ENCODE peak calls at places on chromosomes 16 and 17, in eight cellular contexts. One of them, this sample, is unnamed.

GRCh38 chr16:10992112-10992511 is 47.7 kb downstream of the CLEC16A start:
- DNase-seq in epithelial cell of proximal tubule: no peak
- DNase-seq in NT2/D1: no peak
- DNase-seq in PC-3: no peak
- DNase-seq in HCT116: no peak
- DNase-seq in mammary epithelial cell: no peak
- DNase-seq in bronchial epithelial cell: peak
- DNase-seq in mesenchymal stem cell: peak
- DNase-seq in this sample: no peak

GRCh38 chr17:75489511-75489955 is 25.8 kb downstream of the CASKIN2 start:
- DNase-seq in epithelial cell of proximal tubule: no peak
- DNase-seq in NT2/D1: no peak
- DNase-seq in PC-3: no peak
- DNase-seq in HCT116: no peak
- DNase-seq in mammary epithelial cell: no peak
- DNase-seq in bronchial epithelial cell: no peak
- DNase-seq in mesenchymal stem cell: no peak
- DNase-seq in this sample: no peak

GRCh38 chr16:54171855-54172537 is 114.6 kb downstream of the IRX3 start:
- DNase-seq in epithelial cell of proximal tubule: peak
- DNase-seq in NT2/D1: no peak
- DNase-seq in PC-3: peak
- DNase-seq in HCT116: no peak
- DNase-seq in mammary epithelial cell: peak
- DNase-seq in bronchial epithelial cell: peak
- DNase-seq in mesenchymal stem cell: peak
- DNase-seq in this sample: no peak

GRCh38 chr16:85365120-85365519 is 248.0 kb upstream of the GSE1 start:
- DNase-seq in epithelial cell of proximal tubule: no peak
- DNase-seq in NT2/D1: no peak
- DNase-seq in PC-3: no peak
- DNase-seq in HCT116: no peak
- DNase-seq in mammary epithelial cell: peak
- DNase-seq in bronchial epithelial cell: peak
- DNase-seq in mesenchymal stem cell: peak
- DNase-seq in this sample: no peak

GRCh38 chr17:74442670-74443515 is 11.0 kb downstream of the GPRC5C start:
- DNase-seq in epithelial cell of proximal tubule: no peak
- DNase-seq in NT2/D1: no peak
- DNase-seq in PC-3: peak
- DNase-seq in HCT116: peak
- DNase-seq in mammary epithelial cell: no peak
- DNase-seq in bronchial epithelial cell: peak
- DNase-seq in mesenchymal stem cell: no peak
- DNase-seq in this sample: no peak

GRCh38 chr17:321386-321941 is 31.1 kb downstream of the RPH3AL start:
- DNase-seq in epithelial cell of proximal tubule: no peak
- DNase-seq in NT2/D1: no peak
- DNase-seq in PC-3: no peak
- DNase-seq in HCT116: no peak
- DNase-seq in mammary epithelial cell: no peak
- DNase-seq in bronchial epithelial cell: no peak
- DNase-seq in mesenchymal stem cell: no peak
- DNase-seq in this sample: no peak

GRCh38 chr16:85436636-85437160 is 176.4 kb upstream of the GSE1 start:
- DNase-seq in epithelial cell of proximal tubule: no peak
- DNase-seq in NT2/D1: peak
- DNase-seq in PC-3: no peak
- DNase-seq in HCT116: no peak
- DNase-seq in mammary epithelial cell: no peak
- DNase-seq in bronchial epithelial cell: no peak
- DNase-seq in mesenchymal stem cell: no peak
- DNase-seq in this sample: no peak

GRCh38 chr16:16150117-16150877 is 73.0 kb downstream of the ABCC6 start:
- DNase-seq in epithelial cell of proximal tubule: no peak
- DNase-seq in NT2/D1: no peak
- DNase-seq in PC-3: no peak
- DNase-seq in HCT116: no peak
- DNase-seq in mammary epithelial cell: no peak
- DNase-seq in bronchial epithelial cell: no peak
- DNase-seq in mesenchymal stem cell: no peak
- DNase-seq in this sample: no peak

GRCh38 chr16:48617711-48618148 is 7.8 kb upstream of the N4BP1 start:
- DNase-seq in epithelial cell of proximal tubule: no peak
- DNase-seq in NT2/D1: no peak
- DNase-seq in PC-3: no peak
- DNase-seq in HCT116: no peak
- DNase-seq in mammary epithelial cell: no peak
- DNase-seq in bronchial epithelial cell: peak
- DNase-seq in mesenchymal stem cell: no peak
- DNase-seq in this sample: no peak

GRCh38 chr16:24635900-24636610 is 93.4 kb upstream of the TNRC6A start:
- DNase-seq in epithelial cell of proximal tubule: peak
- DNase-seq in NT2/D1: no peak
- DNase-seq in PC-3: peak
- DNase-seq in HCT116: no peak
- DNase-seq in mammary epithelial cell: peak
- DNase-seq in bronchial epithelial cell: peak
- DNase-seq in mesenchymal stem cell: peak
- DNase-seq in this sample: peak

GRCh38 chr16:27960619-27961295 is 102.8 kb downstream of the GSG1L start:
- DNase-seq in epithelial cell of proximal tubule: no peak
- DNase-seq in NT2/D1: no peak
- DNase-seq in PC-3: no peak
- DNase-seq in HCT116: no peak
- DNase-seq in mammary epithelial cell: no peak
- DNase-seq in bronchial epithelial cell: no peak
- DNase-seq in mesenchymal stem cell: no peak
- DNase-seq in this sample: no peak

GRCh38 chr17:13550291-13550690 is 51.4 kb downstream of the HS3ST3A1 start:
- DNase-seq in epithelial cell of proximal tubule: no peak
- DNase-seq in NT2/D1: no peak
- DNase-seq in PC-3: peak
- DNase-seq in HCT116: no peak
- DNase-seq in mammary epithelial cell: peak
- DNase-seq in bronchial epithelial cell: no peak
- DNase-seq in mesenchymal stem cell: no peak
- DNase-seq in this sample: no peak

GRCh38 chr16:70688266-70688742 is 2.5 kb upstream of the MTSS2 start:
- DNase-seq in epithelial cell of proximal tubule: no peak
- DNase-seq in NT2/D1: no peak
- DNase-seq in PC-3: no peak
- DNase-seq in HCT116: no peak
- DNase-seq in mammary epithelial cell: no peak
- DNase-seq in bronchial epithelial cell: no peak
- DNase-seq in mesenchymal stem cell: peak
- DNase-seq in this sample: no peak

GRCh38 chr17:76844846-76845245 is 23.4 kb upstream of the MGAT5B start:
- DNase-seq in epithelial cell of proximal tubule: no peak
- DNase-seq in NT2/D1: no peak
- DNase-seq in PC-3: no peak
- DNase-seq in HCT116: no peak
- DNase-seq in mammary epithelial cell: no peak
- DNase-seq in bronchial epithelial cell: no peak
- DNase-seq in mesenchymal stem cell: no peak
- DNase-seq in this sample: no peak

GRCh38 chr17:76841776-76842405 is 26.3 kb upstream of the MGAT5B start:
- DNase-seq in epithelial cell of proximal tubule: no peak
- DNase-seq in NT2/D1: no peak
- DNase-seq in PC-3: peak
- DNase-seq in HCT116: no peak
- DNase-seq in mammary epithelial cell: no peak
- DNase-seq in bronchial epithelial cell: no peak
- DNase-seq in mesenchymal stem cell: no peak
- DNase-seq in this sample: no peak

GRCh38 chr17:76845524-76845923 is 22.7 kb upstream of the MGAT5B start:
- DNase-seq in epithelial cell of proximal tubule: no peak
- DNase-seq in NT2/D1: no peak
- DNase-seq in PC-3: no peak
- DNase-seq in HCT116: no peak
- DNase-seq in mammary epithelial cell: no peak
- DNase-seq in bronchial epithelial cell: no peak
- DNase-seq in mesenchymal stem cell: no peak
- DNase-seq in this sample: no peak

GRCh38 chr17:76843703-76844484 is 24.3 kb upstream of the MGAT5B start:
- DNase-seq in epithelial cell of proximal tubule: no peak
- DNase-seq in NT2/D1: no peak
- DNase-seq in PC-3: peak
- DNase-seq in HCT116: no peak
- DNase-seq in mammary epithelial cell: no peak
- DNase-seq in bronchial epithelial cell: no peak
- DNase-seq in mesenchymal stem cell: peak
- DNase-seq in this sample: no peak

GRCh38 chr17:76844485-76844829 is 23.7 kb upstream of the MGAT5B start:
- DNase-seq in epithelial cell of proximal tubule: no peak
- DNase-seq in NT2/D1: no peak
- DNase-seq in PC-3: no peak
- DNase-seq in HCT116: no peak
- DNase-seq in mammary epithelial cell: no peak
- DNase-seq in bronchial epithelial cell: no peak
- DNase-seq in mesenchymal stem cell: no peak
- DNase-seq in this sample: no peak
- H3K4me3 ChIP-seq in epithelial cell of proximal tubule: no peak
- H3K4me3 ChIP-seq in NT2/D1: no peak
- H3K4me3 ChIP-seq in PC-3: no peak
- H3K4me3 ChIP-seq in HCT116: no peak
- H3K4me3 ChIP-seq in mammary epithelial cell: no peak
- H3K4me3 ChIP-seq in bronchial epithelial cell: no peak
- H3K4me3 ChIP-seq in mesenchymal stem cell: no peak
- H3K4me3 ChIP-seq in this sample: no peak

DNA sequence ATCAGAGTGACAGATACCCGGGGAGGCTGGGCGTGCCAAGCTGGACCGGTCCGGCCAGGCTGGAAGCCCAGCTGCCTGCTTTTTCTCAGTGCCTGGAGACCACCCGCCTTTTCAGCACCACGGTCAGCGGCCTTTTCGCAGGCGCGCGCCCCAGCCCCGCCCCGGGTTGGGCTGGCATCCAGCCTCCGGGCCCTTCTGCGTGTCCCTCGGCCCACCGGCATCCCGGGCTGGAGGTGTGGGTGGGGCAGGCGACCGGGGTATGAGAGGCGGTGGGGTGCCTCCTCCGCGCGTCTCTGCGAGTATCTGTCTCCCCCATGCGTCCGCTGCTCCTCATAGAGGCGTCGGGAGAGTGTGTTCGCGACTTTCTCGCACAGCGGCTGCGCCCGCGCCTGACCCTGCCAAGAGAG is 102.5 kb downstream of the MRM1 start:
- DNase-seq in epithelial cell of proximal tubule: no peak
- DNase-seq in NT2/D1: no peak
- DNase-seq in PC-3: peak
- DNase-seq in HCT116: no peak
- DNase-seq in mammary epithelial cell: peak
- DNase-seq in bronchial epithelial cell: no peak
- DNase-seq in mesenchymal stem cell: peak
- DNase-seq in this sample: no peak
- H3K4me3 ChIP-seq in epithelial cell of proximal tubule: peak
- H3K4me3 ChIP-seq in NT2/D1: no peak
- H3K4me3 ChIP-seq in PC-3: no peak
- H3K4me3 ChIP-seq in HCT116: no peak
- H3K4me3 ChIP-seq in mammary epithelial cell: no peak
- H3K4me3 ChIP-seq in bronchial epithelial cell: no peak
- H3K4me3 ChIP-seq in mesenchymal stem cell: no peak
- H3K4me3 ChIP-seq in this sample: no peak

DNA sequence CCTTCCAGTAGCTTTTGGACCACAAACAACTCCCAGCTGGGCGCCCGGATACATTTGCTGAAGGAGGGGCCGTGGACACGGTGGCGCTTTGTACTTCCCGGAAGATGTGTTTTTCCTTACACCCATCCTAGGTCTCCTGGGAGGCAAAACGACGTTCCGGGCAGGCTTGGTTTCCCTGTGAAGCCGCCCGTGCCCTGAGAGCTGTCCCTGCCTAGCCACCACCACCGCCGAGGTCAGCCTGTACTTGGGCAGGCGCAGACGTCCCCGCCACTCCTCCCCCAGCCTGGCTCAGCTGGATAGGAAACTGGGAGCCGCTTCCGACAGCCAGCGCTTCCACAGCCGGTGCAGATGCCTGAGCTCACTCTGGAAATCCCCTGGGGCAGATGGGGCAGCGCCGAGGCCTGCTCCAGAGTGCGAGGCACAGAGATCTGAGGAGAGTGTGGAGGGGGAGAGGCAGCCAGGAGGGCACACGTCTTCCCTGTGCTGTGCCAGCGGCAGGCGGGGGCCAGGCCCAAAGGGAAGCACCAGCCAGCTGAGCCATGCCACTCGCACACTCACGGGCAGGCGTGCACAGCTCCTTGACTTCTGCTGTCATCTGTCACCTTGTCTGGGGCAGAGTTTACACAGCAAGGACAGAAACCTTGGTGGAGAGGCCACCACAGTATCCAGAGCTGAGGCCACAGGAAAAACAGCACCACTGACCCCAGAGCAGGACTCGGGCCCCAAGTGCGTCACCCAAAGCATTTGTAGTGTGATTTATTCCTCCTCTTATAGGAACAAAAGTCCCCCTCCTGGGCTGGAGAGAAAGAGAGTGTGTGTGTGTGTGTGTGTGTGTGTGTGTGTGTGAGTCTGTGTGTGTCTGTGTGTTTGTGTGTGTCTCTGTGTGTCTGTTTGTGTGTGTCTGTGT is 3.0 kb downstream of the RHBDF2 start:
- DNase-seq in epithelial cell of proximal tubule: peak
- DNase-seq in NT2/D1: no peak
- DNase-seq in PC-3: peak
- DNase-seq in HCT116: no peak
- DNase-seq in mammary epithelial cell: peak
- DNase-seq in bronchial epithelial cell: peak
- DNase-seq in mesenchymal stem cell: peak
- DNase-seq in this sample: no peak
- H3K4me3 ChIP-seq in epithelial cell of proximal tubule: peak
- H3K4me3 ChIP-seq in NT2/D1: no peak
- H3K4me3 ChIP-seq in PC-3: peak
- H3K4me3 ChIP-seq in HCT116: no peak
- H3K4me3 ChIP-seq in mammary epithelial cell: peak
- H3K4me3 ChIP-seq in bronchial epithelial cell: no peak
- H3K4me3 ChIP-seq in mesenchymal stem cell: peak
- H3K4me3 ChIP-seq in this sample: no peak

GRCh38 chr17:20074001-20074400 is 64.8 kb downstream of the SPECC1 start:
- DNase-seq in epithelial cell of proximal tubule: no peak
- DNase-seq in NT2/D1: no peak
- DNase-seq in PC-3: no peak
- DNase-seq in HCT116: no peak
- DNase-seq in mammary epithelial cell: no peak
- DNase-seq in bronchial epithelial cell: no peak
- DNase-seq in mesenchymal stem cell: no peak
- DNase-seq in this sample: no peak

GRCh38 chr17:20071824-20072691 is 62.9 kb downstream of the SPECC1 start:
- DNase-seq in epithelial cell of proximal tubule: no peak
- DNase-seq in NT2/D1: no peak
- DNase-seq in PC-3: peak
- DNase-seq in HCT116: no peak
- DNase-seq in mammary epithelial cell: no peak
- DNase-seq in bronchial epithelial cell: peak
- DNase-seq in mesenchymal stem cell: no peak
- DNase-seq in this sample: no peak

GRCh38 chr17:20072692-20072992 is 63.5 kb downstream of the SPECC1 start:
- DNase-seq in epithelial cell of proximal tubule: no peak
- DNase-seq in NT2/D1: no peak
- DNase-seq in PC-3: no peak
- DNase-seq in HCT116: no peak
- DNase-seq in mammary epithelial cell: no peak
- DNase-seq in bronchial epithelial cell: no peak
- DNase-seq in mesenchymal stem cell: no peak
- DNase-seq in this sample: no peak

GRCh38 chr17:20073056-20073979 is 64.2 kb downstream of the SPECC1 start:
- DNase-seq in epithelial cell of proximal tubule: no peak
- DNase-seq in NT2/D1: no peak
- DNase-seq in PC-3: no peak
- DNase-seq in HCT116: no peak
- DNase-seq in mammary epithelial cell: no peak
- DNase-seq in bronchial epithelial cell: no peak
- DNase-seq in mesenchymal stem cell: no peak
- DNase-seq in this sample: no peak

GRCh38 chr17:20074489-20074888 is 65.3 kb downstream of the SPECC1 start:
- DNase-seq in epithelial cell of proximal tubule: no peak
- DNase-seq in NT2/D1: no peak
- DNase-seq in PC-3: no peak
- DNase-seq in HCT116: no peak
- DNase-seq in mammary epithelial cell: no peak
- DNase-seq in bronchial epithelial cell: no peak
- DNase-seq in mesenchymal stem cell: no peak
- DNase-seq in this sample: no peak
- H3K4me3 ChIP-seq in epithelial cell of proximal tubule: no peak
- H3K4me3 ChIP-seq in NT2/D1: no peak
- H3K4me3 ChIP-seq in PC-3: no peak
- H3K4me3 ChIP-seq in HCT116: no peak
- H3K4me3 ChIP-seq in mammary epithelial cell: no peak
- H3K4me3 ChIP-seq in bronchial epithelial cell: no peak
- H3K4me3 ChIP-seq in mesenchymal stem cell: no peak
- H3K4me3 ChIP-seq in this sample: no peak